ENCODE peak calls at places on chromosomes 5 and 9, in nine cellular contexts. One of them, this sample, is unnamed.

GRCh38 chr5:175288048-175288621 is 155.8 kb downstream of the DRD1 start:
- DNase-seq in stomach: no peak
- DNase-seq in A673: peak; percentile 22
- DNase-seq in spleen: no peak
- DNase-seq in uterus: no peak
- DNase-seq in SJSA1: peak; percentile 93
- DNase-seq in HCT116: peak; percentile 23
- DNase-seq in A549: peak; percentile 66
- DNase-seq in effector memory CD4-positive, alpha-beta T cell: no peak
- DNase-seq in this sample: no peak

GRCh38 chr5:124865603-124866354 is 119.3 kb upstream of the ZNF608 start:
- DNase-seq in stomach: no peak
- DNase-seq in A673: no peak
- DNase-seq in spleen: no peak
- DNase-seq in uterus: no peak
- DNase-seq in SJSA1: no peak
- DNase-seq in HCT116: no peak
- DNase-seq in A549: no peak
- DNase-seq in effector memory CD4-positive, alpha-beta T cell: no peak
- DNase-seq in this sample: no peak

GRCh38 chr5:172907657-172908056 is 51.6 kb upstream of the RPL26L1 start:
- DNase-seq in stomach: no peak
- DNase-seq in A673: no peak
- DNase-seq in spleen: no peak
- DNase-seq in uterus: no peak
- DNase-seq in SJSA1: no peak
- DNase-seq in HCT116: no peak
- DNase-seq in A549: peak; percentile 54
- DNase-seq in effector memory CD4-positive, alpha-beta T cell: no peak
- DNase-seq in this sample: no peak

GRCh38 chr5:73031839-73032238 is 76.0 kb downstream of the FCHO2 start:
- DNase-seq in stomach: peak; percentile 30
- DNase-seq in A673: peak; percentile 66
- DNase-seq in spleen: no peak
- DNase-seq in uterus: no peak
- DNase-seq in SJSA1: peak; percentile 54
- DNase-seq in HCT116: peak; percentile 21
- DNase-seq in A549: no peak
- DNase-seq in effector memory CD4-positive, alpha-beta T cell: no peak
- DNase-seq in this sample: peak; percentile 26

GRCh38 chr5:8456846-8457186 is 587.9 kb downstream of the MTRR start:
- DNase-seq in stomach: no peak
- DNase-seq in A673: no peak
- DNase-seq in spleen: no peak
- DNase-seq in uterus: no peak
- DNase-seq in SJSA1: no peak
- DNase-seq in HCT116: no peak
- DNase-seq in A549: no peak
- DNase-seq in effector memory CD4-positive, alpha-beta T cell: no peak
- DNase-seq in this sample: no peak

GRCh38 chr5:131488463-131488862 is 146.6 kb downstream of the RAPGEF6 start:
- DNase-seq in stomach: no peak
- DNase-seq in A673: no peak
- DNase-seq in spleen: no peak
- DNase-seq in uterus: no peak
- DNase-seq in SJSA1: no peak
- DNase-seq in HCT116: no peak
- DNase-seq in A549: no peak
- DNase-seq in effector memory CD4-positive, alpha-beta T cell: no peak
- DNase-seq in this sample: no peak

GRCh38 chr5:172638209-172638768 is 2.8 kb upstream of the NEURL1B start:
- DNase-seq in stomach: no peak
- DNase-seq in A673: no peak
- DNase-seq in spleen: peak; percentile 1
- DNase-seq in uterus: peak; percentile 3
- DNase-seq in SJSA1: no peak
- DNase-seq in HCT116: no peak
- DNase-seq in A549: no peak
- DNase-seq in effector memory CD4-positive, alpha-beta T cell: no peak
- DNase-seq in this sample: no peak

GRCh38 chr5:82939326-82939725 is 137.9 kb downstream of the TMEM167A start:
- DNase-seq in stomach: no peak
- DNase-seq in A673: no peak
- DNase-seq in spleen: no peak
- DNase-seq in uterus: no peak
- DNase-seq in SJSA1: no peak
- DNase-seq in HCT116: no peak
- DNase-seq in A549: no peak
- DNase-seq in effector memory CD4-positive, alpha-beta T cell: no peak
- DNase-seq in this sample: no peak

GRCh38 chr5:13991365-13991764 is 46.9 kb upstream of the DNAH5 start:
- DNase-seq in stomach: no peak
- DNase-seq in A673: no peak
- DNase-seq in spleen: no peak
- DNase-seq in uterus: no peak
- DNase-seq in SJSA1: no peak
- DNase-seq in HCT116: no peak
- DNase-seq in A549: no peak
- DNase-seq in effector memory CD4-positive, alpha-beta T cell: no peak
- DNase-seq in this sample: no peak

GRCh38 chr9:109640232-109641078 is 139.5 kb upstream of the PALM2AKAP2 start:
- DNase-seq in stomach: peak; percentile 36
- DNase-seq in A673: peak; percentile 41
- DNase-seq in spleen: peak; percentile 68
- DNase-seq in uterus: peak; percentile 22
- DNase-seq in SJSA1: peak; percentile 21
- DNase-seq in HCT116: no peak
- DNase-seq in A549: peak; percentile 33
- DNase-seq in effector memory CD4-positive, alpha-beta T cell: no peak
- DNase-seq in this sample: peak; percentile 41

DNA sequence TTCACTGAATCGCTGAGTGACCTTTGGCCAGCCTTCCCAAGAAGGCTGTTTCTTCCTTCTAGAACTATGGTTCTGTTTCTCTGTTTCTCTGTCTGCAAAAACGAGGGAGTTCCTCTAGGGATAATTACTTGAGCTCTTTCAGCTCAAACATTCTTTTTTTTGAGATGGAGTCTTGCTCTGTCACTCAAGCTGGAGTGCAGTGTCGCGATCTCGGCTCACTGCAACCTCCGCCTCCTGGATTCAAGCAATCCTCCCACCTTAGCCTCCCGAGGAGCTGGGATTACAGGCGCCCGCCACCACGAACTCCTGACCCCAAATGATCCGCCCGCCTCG is 656 bp downstream of the TOMM5 start:
- DNase-seq in stomach: no peak
- DNase-seq in A673: peak; percentile 25
- DNase-seq in spleen: no peak
- DNase-seq in uterus: no peak
- DNase-seq in SJSA1: peak; percentile 14
- DNase-seq in HCT116: no peak
- DNase-seq in A549: no peak
- DNase-seq in effector memory CD4-positive, alpha-beta T cell: no peak
- DNase-seq in this sample: no peak
- H3K4me3 ChIP-seq in stomach: peak overlapping the region; percentile 82
- H3K4me3 ChIP-seq in A673: peak overlapping the region; percentile 89
- H3K4me3 ChIP-seq in spleen: peak overlapping the region; percentile 91
- H3K4me3 ChIP-seq in uterus: peak overlapping the region; percentile 95
- H3K4me3 ChIP-seq in SJSA1: peak overlapping the region; percentile 81
- H3K4me3 ChIP-seq in HCT116: peak overlapping the region; percentile 98
- H3K4me3 ChIP-seq in A549: peak overlapping the region; percentile 83
- H3K4me3 ChIP-seq in effector memory CD4-positive, alpha-beta T cell: peak overlapping the region; percentile 72
- H3K4me3 ChIP-seq in this sample: peak overlapping the region; percentile 97

GRCh38 chr5:16108418-16108817 is 71.2 kb downstream of the MARCHF11 start:
- DNase-seq in stomach: no peak
- DNase-seq in A673: no peak
- DNase-seq in spleen: no peak
- DNase-seq in uterus: no peak
- DNase-seq in SJSA1: no peak
- DNase-seq in HCT116: no peak
- DNase-seq in A549: no peak
- DNase-seq in effector memory CD4-positive, alpha-beta T cell: no peak
- DNase-seq in this sample: peak; percentile 78
- H3K4me3 ChIP-seq in stomach: no peak overlapping the region
- H3K4me3 ChIP-seq in A673: no peak overlapping the region
- H3K4me3 ChIP-seq in spleen: no peak overlapping the region
- H3K4me3 ChIP-seq in uterus: no peak overlapping the region
- H3K4me3 ChIP-seq in SJSA1: no peak overlapping the region
- H3K4me3 ChIP-seq in HCT116: no peak overlapping the region
- H3K4me3 ChIP-seq in A549: no peak overlapping the region
- H3K4me3 ChIP-seq in effector memory CD4-positive, alpha-beta T cell: no peak overlapping the region
- H3K4me3 ChIP-seq in this sample: no peak overlapping the region

DNA sequence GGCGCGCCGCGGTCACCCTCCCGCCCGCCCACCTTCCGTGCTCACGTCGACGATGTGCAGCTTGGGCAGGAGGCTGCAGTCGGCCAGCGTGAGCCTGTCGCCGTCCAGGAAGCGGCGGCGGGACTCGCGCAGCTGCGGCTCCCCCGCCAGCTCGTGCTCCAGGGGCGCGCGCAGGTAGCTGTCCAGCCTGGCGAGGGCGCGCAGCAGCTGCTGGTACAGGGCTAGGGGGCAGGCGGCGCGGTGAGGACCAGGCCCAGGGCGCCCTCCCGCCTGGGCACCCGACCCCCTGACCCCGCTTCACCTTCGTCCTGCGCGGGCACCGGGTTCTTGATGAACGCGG is 1.5 kb downstream of the CLIC3 start:
- DNase-seq in stomach: no peak
- DNase-seq in A673: no peak
- DNase-seq in spleen: no peak
- DNase-seq in uterus: no peak
- DNase-seq in SJSA1: no peak
- DNase-seq in HCT116: no peak
- DNase-seq in A549: no peak
- DNase-seq in effector memory CD4-positive, alpha-beta T cell: no peak
- DNase-seq in this sample: no peak
- H3K4me3 ChIP-seq in stomach: peak overlapping the region; percentile 31
- H3K4me3 ChIP-seq in A673: no peak overlapping the region
- H3K4me3 ChIP-seq in spleen: no peak overlapping the region
- H3K4me3 ChIP-seq in uterus: no peak overlapping the region
- H3K4me3 ChIP-seq in SJSA1: no peak overlapping the region
- H3K4me3 ChIP-seq in HCT116: no peak overlapping the region
- H3K4me3 ChIP-seq in A549: no peak overlapping the region
- H3K4me3 ChIP-seq in effector memory CD4-positive, alpha-beta T cell: no peak overlapping the region
- H3K4me3 ChIP-seq in this sample: no peak overlapping the region

DNA sequence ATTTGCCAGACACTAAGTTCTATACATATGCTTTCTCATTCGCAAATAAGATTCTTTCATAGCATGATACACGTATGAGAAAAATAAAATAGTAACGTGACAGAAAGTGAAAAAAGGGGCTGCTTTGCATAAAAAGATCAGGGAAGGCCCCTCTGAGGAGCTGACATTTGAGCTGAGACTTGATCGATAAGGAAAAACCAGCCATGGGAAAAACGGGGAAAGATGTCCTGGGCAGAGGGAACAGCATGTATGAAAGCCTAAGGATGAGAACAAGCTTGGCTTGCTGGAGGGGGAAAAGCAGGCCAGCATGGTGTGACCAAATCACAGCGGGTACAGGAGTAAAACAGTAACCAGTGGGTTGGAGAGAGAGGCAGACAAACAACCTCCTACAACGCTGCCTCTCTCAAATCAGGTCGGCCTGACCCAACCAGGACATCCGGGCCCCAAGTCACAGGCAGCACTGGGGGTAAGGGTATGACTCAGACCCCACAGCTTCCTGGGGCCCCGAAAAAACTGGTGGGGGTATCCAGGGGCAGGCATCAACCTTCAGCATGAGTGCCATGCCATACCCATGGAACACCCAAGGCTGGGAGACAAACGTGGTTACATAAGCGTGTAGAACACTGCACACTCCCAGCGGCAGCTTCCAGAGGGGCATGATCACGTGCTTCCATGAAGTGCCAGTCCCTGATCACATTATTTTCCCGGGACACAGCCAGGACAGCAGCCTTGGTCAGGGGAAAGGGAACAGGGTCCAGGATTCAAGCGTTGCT is 2.2 kb downstream of the TNIP1 start:
- DNase-seq in stomach: no peak
- DNase-seq in A673: no peak
- DNase-seq in spleen: peak; percentile 90
- DNase-seq in uterus: no peak
- DNase-seq in SJSA1: peak; percentile 56
- DNase-seq in HCT116: no peak
- DNase-seq in A549: no peak
- DNase-seq in effector memory CD4-positive, alpha-beta T cell: peak; percentile 64
- DNase-seq in this sample: no peak
- H3K4me3 ChIP-seq in stomach: peak overlapping the region; percentile 80
- H3K4me3 ChIP-seq in A673: no peak overlapping the region
- H3K4me3 ChIP-seq in spleen: peak overlapping the region; percentile 80
- H3K4me3 ChIP-seq in uterus: no peak overlapping the region
- H3K4me3 ChIP-seq in SJSA1: peak overlapping the region; percentile 87
- H3K4me3 ChIP-seq in HCT116: no peak overlapping the region
- H3K4me3 ChIP-seq in A549: no peak overlapping the region
- H3K4me3 ChIP-seq in effector memory CD4-positive, alpha-beta T cell: peak overlapping the region; percentile 37
- H3K4me3 ChIP-seq in this sample: no peak overlapping the region

GRCh38 chr9:92342825-92343488 is 17.2 kb downstream of the CENPP start:
- DNase-seq in stomach: no peak
- DNase-seq in A673: no peak
- DNase-seq in spleen: no peak
- DNase-seq in uterus: no peak
- DNase-seq in SJSA1: no peak
- DNase-seq in HCT116: no peak
- DNase-seq in A549: no peak
- DNase-seq in effector memory CD4-positive, alpha-beta T cell: no peak
- DNase-seq in this sample: no peak

GRCh38 chr9:92345582-92345981 is 19.8 kb downstream of the CENPP start:
- DNase-seq in stomach: no peak
- DNase-seq in A673: no peak
- DNase-seq in spleen: no peak
- DNase-seq in uterus: no peak
- DNase-seq in SJSA1: no peak
- DNase-seq in HCT116: no peak
- DNase-seq in A549: no peak
- DNase-seq in effector memory CD4-positive, alpha-beta T cell: no peak
- DNase-seq in this sample: no peak

DNA sequence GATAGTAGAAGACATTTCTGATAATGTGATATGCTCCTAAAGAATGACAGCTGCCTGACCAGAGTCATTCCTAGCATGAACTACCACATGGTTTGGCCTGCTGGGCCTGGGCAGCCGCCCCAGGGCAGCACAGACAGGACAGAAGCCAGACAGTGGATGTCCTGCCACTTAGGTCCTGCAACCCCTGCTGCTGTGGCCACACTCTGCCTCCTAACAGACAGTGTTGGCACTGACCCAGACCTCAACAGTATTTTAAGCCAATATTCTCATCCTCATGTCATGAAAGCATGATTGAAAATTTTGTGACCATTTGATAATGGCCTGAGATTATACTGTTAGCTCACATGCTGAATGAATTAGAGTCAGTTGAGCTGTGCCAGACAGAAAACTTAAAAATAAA is 15.8 kb downstream of the CENPP start:
- DNase-seq in stomach: no peak
- DNase-seq in A673: no peak
- DNase-seq in spleen: no peak
- DNase-seq in uterus: no peak
- DNase-seq in SJSA1: no peak
- DNase-seq in HCT116: no peak
- DNase-seq in A549: no peak
- DNase-seq in effector memory CD4-positive, alpha-beta T cell: no peak
- DNase-seq in this sample: peak; percentile 55
- H3K4me3 ChIP-seq in stomach: no peak overlapping the region
- H3K4me3 ChIP-seq in A673: no peak overlapping the region
- H3K4me3 ChIP-seq in spleen: no peak overlapping the region
- H3K4me3 ChIP-seq in uterus: no peak overlapping the region
- H3K4me3 ChIP-seq in SJSA1: no peak overlapping the region
- H3K4me3 ChIP-seq in HCT116: no peak overlapping the region
- H3K4me3 ChIP-seq in A549: no peak overlapping the region
- H3K4me3 ChIP-seq in effector memory CD4-positive, alpha-beta T cell: no peak overlapping the region
- H3K4me3 ChIP-seq in this sample: no peak overlapping the region

GRCh38 chr5:157303667-157304327 is 37.9 kb downstream of the CYFIP2 start:
- DNase-seq in stomach: no peak
- DNase-seq in A673: no peak
- DNase-seq in spleen: no peak
- DNase-seq in uterus: no peak
- DNase-seq in SJSA1: no peak
- DNase-seq in HCT116: no peak
- DNase-seq in A549: peak; percentile 17
- DNase-seq in effector memory CD4-positive, alpha-beta T cell: peak; percentile 19
- DNase-seq in this sample: no peak
- H3K4me3 ChIP-seq in stomach: no peak overlapping the region
- H3K4me3 ChIP-seq in A673: no peak overlapping the region
- H3K4me3 ChIP-seq in spleen: no peak overlapping the region
- H3K4me3 ChIP-seq in uterus: no peak overlapping the region
- H3K4me3 ChIP-seq in SJSA1: no peak overlapping the region
- H3K4me3 ChIP-seq in HCT116: no peak overlapping the region
- H3K4me3 ChIP-seq in A549: no peak overlapping the region
- H3K4me3 ChIP-seq in effector memory CD4-positive, alpha-beta T cell: peak overlapping the region; percentile 22
- H3K4me3 ChIP-seq in this sample: no peak overlapping the region